ENCODE peak calls at places on chromosomes 7 and 10, in nine cellular contexts. One of them, this sample, is unnamed.

GRCh38 chr7:123355576-123356195 is 155.9 kb upstream of the SLC13A1 start:
- DNase-seq in cardiac muscle cell: peak; percentile 34
- DNase-seq in upper lobe of right lung: no peak
- DNase-seq in neuronal stem cell: no peak
- DNase-seq in IMR-90: no peak
- DNase-seq in fibroblast of pulmonary artery: peak; percentile 18
- DNase-seq in epithelial cell of esophagus: peak; percentile 45
- DNase-seq in GM06990: no peak
- DNase-seq in iPS DF 6.9: no peak
- DNase-seq in this sample: no peak

GRCh38 chr7:20721086-20721485 is 65.6 kb downstream of the SP8 start:
- DNase-seq in GM06990: no peak
- DNase-seq in IMR-90: no peak
- DNase-seq in neuronal stem cell: no peak
- DNase-seq in epithelial cell of esophagus: no peak
- DNase-seq in fibroblast of pulmonary artery: no peak
- DNase-seq in upper lobe of right lung: no peak
- DNase-seq in cardiac muscle cell: no peak
- DNase-seq in iPS DF 6.9: no peak
- DNase-seq in this sample: no peak

GRCh38 chr7:135320277-135320676 is 86.6 kb downstream of the STRA8 start:
- DNase-seq in iPS DF 6.9: no peak
- DNase-seq in GM06990: no peak
- DNase-seq in epithelial cell of esophagus: peak; percentile 83
- DNase-seq in IMR-90: peak; percentile 86
- DNase-seq in upper lobe of right lung: peak; percentile 81
- DNase-seq in neuronal stem cell: no peak
- DNase-seq in fibroblast of pulmonary artery: peak; percentile 94
- DNase-seq in cardiac muscle cell: peak; percentile 93
- DNase-seq in this sample: peak; percentile 80

GRCh38 chr7:39667354-39667923 is 44.1 kb downstream of the RALA start:
- DNase-seq in GM06990: no peak
- DNase-seq in fibroblast of pulmonary artery: no peak
- DNase-seq in upper lobe of right lung: no peak
- DNase-seq in cardiac muscle cell: peak; percentile 37
- DNase-seq in iPS DF 6.9: no peak
- DNase-seq in IMR-90: no peak
- DNase-seq in epithelial cell of esophagus: no peak
- DNase-seq in neuronal stem cell: no peak
- DNase-seq in this sample: no peak

GRCh38 chr10:10362780-10363179 is 654.9 kb upstream of the CELF2 start:
- DNase-seq in neuronal stem cell: no peak
- DNase-seq in IMR-90: no peak
- DNase-seq in upper lobe of right lung: no peak
- DNase-seq in cardiac muscle cell: no peak
- DNase-seq in epithelial cell of esophagus: no peak
- DNase-seq in GM06990: no peak
- DNase-seq in iPS DF 6.9: no peak
- DNase-seq in fibroblast of pulmonary artery: no peak
- DNase-seq in this sample: no peak

GRCh38 chr10:33258951-33259350 is 75.5 kb downstream of the NRP1 start:
- DNase-seq in upper lobe of right lung: no peak
- DNase-seq in cardiac muscle cell: peak; percentile 67
- DNase-seq in epithelial cell of esophagus: peak; percentile 42
- DNase-seq in iPS DF 6.9: no peak
- DNase-seq in neuronal stem cell: peak; percentile 26
- DNase-seq in IMR-90: peak; percentile 73
- DNase-seq in GM06990: no peak
- DNase-seq in fibroblast of pulmonary artery: peak; percentile 48
- DNase-seq in this sample: no peak

GRCh38 chr10:15037691-15038090 is 6.1 kb upstream of the OLAH start:
- DNase-seq in iPS DF 6.9: no peak
- DNase-seq in GM06990: no peak
- DNase-seq in neuronal stem cell: no peak
- DNase-seq in IMR-90: no peak
- DNase-seq in cardiac muscle cell: no peak
- DNase-seq in fibroblast of pulmonary artery: no peak
- DNase-seq in upper lobe of right lung: no peak
- DNase-seq in epithelial cell of esophagus: no peak
- DNase-seq in this sample: no peak

GRCh38 chr10:89887830-89888229 is 186.4 kb downstream of the KIF20B start:
- DNase-seq in fibroblast of pulmonary artery: no peak
- DNase-seq in GM06990: no peak
- DNase-seq in cardiac muscle cell: peak; percentile 15
- DNase-seq in IMR-90: no peak
- DNase-seq in epithelial cell of esophagus: no peak
- DNase-seq in iPS DF 6.9: no peak
- DNase-seq in neuronal stem cell: no peak
- DNase-seq in upper lobe of right lung: no peak
- DNase-seq in this sample: no peak

GRCh38 chr7:132065193-132065972 is 509.0 kb upstream of the PODXL start:
- DNase-seq in cardiac muscle cell: peak; percentile 95
- DNase-seq in fibroblast of pulmonary artery: peak; percentile 94
- DNase-seq in epithelial cell of esophagus: peak; percentile 93
- DNase-seq in neuronal stem cell: no peak
- DNase-seq in upper lobe of right lung: no peak
- DNase-seq in IMR-90: peak; percentile 95
- DNase-seq in GM06990: no peak
- DNase-seq in iPS DF 6.9: no peak
- DNase-seq in this sample: peak; percentile 49

GRCh38 chr7:46387646-46388045 is 466.6 kb upstream of the IGFBP3 start:
- DNase-seq in iPS DF 6.9: no peak
- DNase-seq in GM06990: no peak
- DNase-seq in upper lobe of right lung: no peak
- DNase-seq in cardiac muscle cell: peak; percentile 55
- DNase-seq in epithelial cell of esophagus: peak; percentile 47
- DNase-seq in neuronal stem cell: no peak
- DNase-seq in fibroblast of pulmonary artery: peak; percentile 78
- DNase-seq in IMR-90: peak; percentile 54
- DNase-seq in this sample: no peak

GRCh38 chr7:120553497-120553896 is 280.5 kb downstream of the KCND2 start:
- DNase-seq in neuronal stem cell: no peak
- DNase-seq in cardiac muscle cell: no peak
- DNase-seq in upper lobe of right lung: no peak
- DNase-seq in epithelial cell of esophagus: no peak
- DNase-seq in IMR-90: no peak
- DNase-seq in iPS DF 6.9: no peak
- DNase-seq in fibroblast of pulmonary artery: no peak
- DNase-seq in GM06990: peak; percentile 22
- DNase-seq in this sample: no peak

GRCh38 chr7:81776972-81777371 is 7.1 kb upstream of the HGF start:
- DNase-seq in GM06990: no peak
- DNase-seq in epithelial cell of esophagus: no peak
- DNase-seq in neuronal stem cell: no peak
- DNase-seq in IMR-90: no peak
- DNase-seq in cardiac muscle cell: no peak
- DNase-seq in fibroblast of pulmonary artery: no peak
- DNase-seq in iPS DF 6.9: no peak
- DNase-seq in upper lobe of right lung: no peak
- DNase-seq in this sample: no peak

GRCh38 chr7:90485734-90486316 is 16.4 kb downstream of the PTTG1IP2 start:
- DNase-seq in epithelial cell of esophagus: no peak
- DNase-seq in cardiac muscle cell: no peak
- DNase-seq in iPS DF 6.9: no peak
- DNase-seq in fibroblast of pulmonary artery: no peak
- DNase-seq in upper lobe of right lung: no peak
- DNase-seq in neuronal stem cell: no peak
- DNase-seq in IMR-90: no peak
- DNase-seq in GM06990: no peak
- DNase-seq in this sample: no peak

GRCh38 chr10:130392031-130392430 is 255.8 kb downstream of the GLRX3 start:
- DNase-seq in cardiac muscle cell: no peak
- DNase-seq in GM06990: no peak
- DNase-seq in iPS DF 6.9: no peak
- DNase-seq in upper lobe of right lung: no peak
- DNase-seq in epithelial cell of esophagus: no peak
- DNase-seq in neuronal stem cell: no peak
- DNase-seq in IMR-90: no peak
- DNase-seq in fibroblast of pulmonary artery: no peak
- DNase-seq in this sample: no peak

GRCh38 chr10:99854860-99855259 is 72.4 kb downstream of the ABCC2 start:
- DNase-seq in epithelial cell of esophagus: peak; percentile 55
- DNase-seq in GM06990: no peak
- DNase-seq in fibroblast of pulmonary artery: peak; percentile 91
- DNase-seq in iPS DF 6.9: no peak
- DNase-seq in upper lobe of right lung: no peak
- DNase-seq in cardiac muscle cell: peak; percentile 88
- DNase-seq in IMR-90: peak; percentile 83
- DNase-seq in neuronal stem cell: no peak
- DNase-seq in this sample: no peak

GRCh38 chr7:101167645-101168411 is 2.5 kb upstream of the VGF start:
- DNase-seq in GM06990: no peak
- DNase-seq in fibroblast of pulmonary artery: no peak
- DNase-seq in upper lobe of right lung: no peak
- DNase-seq in cardiac muscle cell: no peak
- DNase-seq in IMR-90: no peak
- DNase-seq in neuronal stem cell: no peak
- DNase-seq in epithelial cell of esophagus: no peak
- DNase-seq in iPS DF 6.9: no peak
- DNase-seq in this sample: no peak

GRCh38 chr7:101169838-101170531 is 4.6 kb upstream of the VGF start:
- DNase-seq in epithelial cell of esophagus: peak; percentile 63
- DNase-seq in upper lobe of right lung: peak; percentile 86
- DNase-seq in neuronal stem cell: no peak
- DNase-seq in IMR-90: peak; percentile 60
- DNase-seq in cardiac muscle cell: peak; percentile 69
- DNase-seq in fibroblast of pulmonary artery: peak; percentile 67
- DNase-seq in iPS DF 6.9: no peak
- DNase-seq in GM06990: peak; percentile 75
- DNase-seq in this sample: peak; percentile 51

GRCh38 chr7:101170617-101171441 is 5.5 kb upstream of the VGF start:
- DNase-seq in upper lobe of right lung: no peak
- DNase-seq in epithelial cell of esophagus: no peak
- DNase-seq in GM06990: no peak
- DNase-seq in iPS DF 6.9: no peak
- DNase-seq in fibroblast of pulmonary artery: no peak
- DNase-seq in IMR-90: no peak
- DNase-seq in neuronal stem cell: no peak
- DNase-seq in cardiac muscle cell: no peak
- DNase-seq in this sample: no peak

GRCh38 chr7:101168412-101169049 is 3.2 kb upstream of the VGF start:
- DNase-seq in IMR-90: no peak
- DNase-seq in GM06990: no peak
- DNase-seq in upper lobe of right lung: no peak
- DNase-seq in iPS DF 6.9: no peak
- DNase-seq in cardiac muscle cell: no peak
- DNase-seq in fibroblast of pulmonary artery: no peak
- DNase-seq in epithelial cell of esophagus: no peak
- DNase-seq in neuronal stem cell: no peak
- DNase-seq in this sample: no peak

GRCh38 chr7:101169110-101169837 is 3.9 kb upstream of the VGF start:
- DNase-seq in fibroblast of pulmonary artery: no peak
- DNase-seq in IMR-90: no peak
- DNase-seq in neuronal stem cell: no peak
- DNase-seq in epithelial cell of esophagus: no peak
- DNase-seq in GM06990: no peak
- DNase-seq in upper lobe of right lung: no peak
- DNase-seq in iPS DF 6.9: no peak
- DNase-seq in cardiac muscle cell: no peak
- DNase-seq in this sample: no peak
- H3K4me3 ChIP-seq in fibroblast of pulmonary artery: no peak overlapping the region
- H3K4me3 ChIP-seq in IMR-90: no peak overlapping the region
- H3K4me3 ChIP-seq in neuronal stem cell: no peak overlapping the region
- H3K4me3 ChIP-seq in epithelial cell of esophagus: no peak overlapping the region
- H3K4me3 ChIP-seq in GM06990: no peak overlapping the region
- H3K4me3 ChIP-seq in upper lobe of right lung: no peak overlapping the region
- H3K4me3 ChIP-seq in iPS DF 6.9: peak overlapping the region; percentile 11
- H3K4me3 ChIP-seq in cardiac muscle cell: no peak overlapping the region
- H3K4me3 ChIP-seq in this sample: no peak overlapping the region

GRCh38 chr10:121183241-121183640 is 332.1 kb downstream of the WDR11 start:
- DNase-seq in neuronal stem cell: no peak
- DNase-seq in upper lobe of right lung: no peak
- DNase-seq in GM06990: no peak
- DNase-seq in cardiac muscle cell: no peak
- DNase-seq in iPS DF 6.9: no peak
- DNase-seq in IMR-90: no peak
- DNase-seq in fibroblast of pulmonary artery: no peak
- DNase-seq in epithelial cell of esophagus: no peak
- DNase-seq in this sample: no peak
- H3K4me3 ChIP-seq in neuronal stem cell: no peak overlapping the region
- H3K4me3 ChIP-seq in upper lobe of right lung: no peak overlapping the region
- H3K4me3 ChIP-seq in GM06990: no peak overlapping the region
- H3K4me3 ChIP-seq in cardiac muscle cell: no peak overlapping the region
- H3K4me3 ChIP-seq in iPS DF 6.9: no peak overlapping the region
- H3K4me3 ChIP-seq in IMR-90: no peak overlapping the region
- H3K4me3 ChIP-seq in fibroblast of pulmonary artery: no peak overlapping the region
- H3K4me3 ChIP-seq in epithelial cell of esophagus: no peak overlapping the region
- H3K4me3 ChIP-seq in this sample: no peak overlapping the region

GRCh38 chr7:44155191-44156185 is 14.4 kb upstream of the MYL7 start:
- DNase-seq in epithelial cell of esophagus: no peak
- DNase-seq in upper lobe of right lung: no peak
- DNase-seq in IMR-90: no peak
- DNase-seq in fibroblast of pulmonary artery: no peak
- DNase-seq in cardiac muscle cell: no peak
- DNase-seq in GM06990: no peak
- DNase-seq in neuronal stem cell: no peak
- DNase-seq in iPS DF 6.9: no peak
- DNase-seq in this sample: no peak

GRCh38 chr7:44154703-44155102 is 13.6 kb upstream of the MYL7 start:
- DNase-seq in iPS DF 6.9: no peak
- DNase-seq in fibroblast of pulmonary artery: no peak
- DNase-seq in GM06990: no peak
- DNase-seq in epithelial cell of esophagus: no peak
- DNase-seq in neuronal stem cell: no peak
- DNase-seq in upper lobe of right lung: no peak
- DNase-seq in IMR-90: no peak
- DNase-seq in cardiac muscle cell: no peak
- DNase-seq in this sample: no peak

GRCh38 chr7:44157116-44158059 is 16.3 kb upstream of the MYL7 start:
- DNase-seq in GM06990: no peak
- DNase-seq in upper lobe of right lung: no peak
- DNase-seq in fibroblast of pulmonary artery: no peak
- DNase-seq in iPS DF 6.9: no peak
- DNase-seq in cardiac muscle cell: no peak
- DNase-seq in neuronal stem cell: no peak
- DNase-seq in IMR-90: no peak
- DNase-seq in epithelial cell of esophagus: no peak
- DNase-seq in this sample: no peak

GRCh38 chr7:44158060-44158872 is 17.1 kb upstream of the MYL7 start:
- DNase-seq in upper lobe of right lung: no peak
- DNase-seq in neuronal stem cell: no peak
- DNase-seq in iPS DF 6.9: no peak
- DNase-seq in IMR-90: no peak
- DNase-seq in fibroblast of pulmonary artery: no peak
- DNase-seq in cardiac muscle cell: no peak
- DNase-seq in epithelial cell of esophagus: no peak
- DNase-seq in GM06990: no peak
- DNase-seq in this sample: no peak

GRCh38 chr7:44156453-44157010 is 15.4 kb upstream of the MYL7 start:
- DNase-seq in IMR-90: no peak
- DNase-seq in GM06990: no peak
- DNase-seq in fibroblast of pulmonary artery: no peak
- DNase-seq in epithelial cell of esophagus: no peak
- DNase-seq in neuronal stem cell: no peak
- DNase-seq in iPS DF 6.9: no peak
- DNase-seq in upper lobe of right lung: no peak
- DNase-seq in cardiac muscle cell: no peak
- DNase-seq in this sample: no peak
- H3K4me3 ChIP-seq in IMR-90: no peak overlapping the region
- H3K4me3 ChIP-seq in GM06990: no peak overlapping the region
- H3K4me3 ChIP-seq in fibroblast of pulmonary artery: no peak overlapping the region
- H3K4me3 ChIP-seq in epithelial cell of esophagus: no peak overlapping the region
- H3K4me3 ChIP-seq in neuronal stem cell: no peak overlapping the region
- H3K4me3 ChIP-seq in iPS DF 6.9: no peak overlapping the region
- H3K4me3 ChIP-seq in upper lobe of right lung: no peak overlapping the region
- H3K4me3 ChIP-seq in cardiac muscle cell: no peak overlapping the region
- H3K4me3 ChIP-seq in this sample: no peak overlapping the region

GRCh38 chr10:68110027-68110426 is 739 bp downstream of the MYPN start:
- DNase-seq in GM06990: no peak
- DNase-seq in iPS DF 6.9: no peak
- DNase-seq in IMR-90: peak; percentile 81
- DNase-seq in epithelial cell of esophagus: no peak
- DNase-seq in upper lobe of right lung: no peak
- DNase-seq in fibroblast of pulmonary artery: no peak
- DNase-seq in cardiac muscle cell: peak; percentile 12
- DNase-seq in neuronal stem cell: no peak
- DNase-seq in this sample: no peak
- H3K4me3 ChIP-seq in GM06990: no peak overlapping the region
- H3K4me3 ChIP-seq in iPS DF 6.9: no peak overlapping the region
- H3K4me3 ChIP-seq in IMR-90: peak overlapping the region; percentile 37
- H3K4me3 ChIP-seq in epithelial cell of esophagus: no peak overlapping the region
- H3K4me3 ChIP-seq in upper lobe of right lung: no peak overlapping the region
- H3K4me3 ChIP-seq in fibroblast of pulmonary artery: no peak overlapping the region
- H3K4me3 ChIP-seq in cardiac muscle cell: peak overlapping the region; percentile 5
- H3K4me3 ChIP-seq in neuronal stem cell: no peak overlapping the region
- H3K4me3 ChIP-seq in this sample: peak overlapping the region; percentile 49

This sample was measured in heart left ventricle.